ENCODE peak calls at places on chromosome 5, in five cellular contexts. V is stimulated activated CD8-positive, alpha-beta memory T cell treated with anti-CD3 and anti-CD28 coated beads, Interleukin-4, amount 100 ng/mL, for 1 hour; E is stimulated activated naive B cell treated with anti-CD40 and anti-IgM and Interleukin-4, amounts not matched to agents 10 μg/mL and 1 μg/mL and 100 μg/mL, for 72 hours; H is left colon; R is lung microvascular endothelial cell. Y is an unnamed sample.

GRCh38 chr5:79973511-79973910 is 17.6 kb downstream of the MTX3 start:
- DNase-seq in H (no peak), R (peak), V (no peak), E (no peak), Y (no peak)

GRCh38 chr5:9596256-9596655 is 33.9 kb downstream of the TAS2R1 start:
- DNase-seq in R (no peak), V (no peak), E (no peak), H (no peak), Y (no peak)

GRCh38 chr5:104412649-104413240 is 850.2 kb upstream of the NUDT12 start:
- DNase-seq in R (no peak), V (no peak), E (no peak), H (no peak), Y (no peak)

GRCh38 chr5:81400375-81400774 is 6.4 kb upstream of the ACOT12 start:
- DNase-seq in H (no peak), E (no peak), R (no peak), V (no peak), Y (no peak)

GRCh38 chr5:16492398-16493175 is 27.0 kb upstream of the ZNF622 start:
- DNase-seq in E (no peak), H (peak), R (peak), V (no peak), Y (no peak)

GRCh38 chr5:63686938-63687337 is 275.3 kb downstream of the HTR1A start:
- DNase-seq in E (no peak), R (no peak), V (no peak), H (no peak), Y (no peak)

GRCh38 chr5:176654856-176655255 is 7.6 kb downstream of the TSPAN17 start:
- DNase-seq in E (no peak), R (no peak), H (no peak), V (no peak), Y (no peak)

GRCh38 chr5:42745426-42745825 is 11.2 kb upstream of the CCDC152 start:
- DNase-seq in H (no peak), E (no peak), V (no peak), R (peak), Y (no peak)

GRCh38 chr5:68406344-68406743 is 190.8 kb downstream of the PIK3R1 start:
- DNase-seq in R (no peak), E (no peak), H (no peak), V (no peak), Y (no peak)

GRCh38 chr5:140011297-140011802 is 31.7 kb downstream of the NRG2 start:
- DNase-seq in R (no peak), V (no peak), E (peak), H (no peak), Y (no peak)

GRCh38 chr5:80641353-80641752 is 13.1 kb upstream of the MSH3 start:
- DNase-seq in E (no peak), H (no peak), V (no peak), R (no peak), Y (no peak)

GRCh38 chr5:171442287-171443042 is 23.0 kb downstream of the FGF18 start:
- DNase-seq in H (no peak), R (no peak), E (no peak), V (no peak), Y (no peak)

GRCh38 chr5:40834849-40835787 is at the start of gene RPL37:
- DNase-seq in E (peak), V (peak), H (peak), R (peak), Y (peak)

GRCh38 chr5:143197260-143197656 is 206.2 kb downstream of the NR3C1 start:
- DNase-seq in H (no peak), R (no peak), V (no peak), E (no peak), Y (no peak)

GRCh38 chr5:177389368-177390169 is 5.3 kb downstream of the SLC34A1 start:
- DNase-seq in V (no peak), R (peak), H (peak), E (no peak), Y (no peak)

GRCh38 chr5:172175263-172175719 is 12.7 kb downstream of the STK10 start:
- DNase-seq in H (peak), R (no peak), V (peak), E (peak), Y (no peak)

GRCh38 chr5:81856948-81857928 is 106.3 kb upstream of the SSBP2 start:
- DNase-seq in E (no peak), H (peak), R (peak), V (no peak), Y (no peak)

GRCh38 chr5:166117062-166117743 is 2174.2 kb upstream of the WWC1 start:
- DNase-seq in E (no peak), V (no peak), H (no peak), R (no peak), Y (no peak)

GRCh38 chr5:161098516-161098915 is 246.5 kb upstream of the ATP10B start:
- DNase-seq in H (no peak), V (no peak), E (no peak), R (no peak), Y (no peak)

GRCh38 chr5:103224118-103224893 is 34.3 kb upstream of the MACIR start:
- DNase-seq in H (peak), V (no peak), R (peak), E (peak), Y (no peak)

GRCh38 chr5:121640298-121640697 is 211.4 kb upstream of the FTMT start:
- DNase-seq in H (no peak), E (no peak), R (no peak), V (no peak), Y (no peak)

GRCh38 chr5:9284272-9284671 is 261.6 kb downstream of the SEMA5A start:
- DNase-seq in V (no peak), H (no peak), E (no peak), R (no peak), Y (no peak)

GRCh38 chr5:180139731-180140626 is 68.4 kb upstream of the RNF130 start:
- DNase-seq in H (no peak), V (no peak), E (no peak), R (no peak), Y (no peak)

GRCh38 chr5:171306785-171307591 is 2.1 kb upstream of the TLX3 start:
- DNase-seq in V (no peak), H (no peak), E (no peak), R (no peak), Y (no peak)